ENCODE peak calls at places on chromosomes 3 and 15, in seven cellular contexts. I is endothelial cell, J is thoracic aorta, B is A549, W is tibial artery, A is progenitor cell of endocrine pancreas, O is neural progenitor cell. N is an unnamed sample.

GRCh38 chr3:126969586-126969985 is 13.3 kb upstream of the PLXNA1 start:
- DNase-seq in B (no peak), J (no peak), W (no peak), I (no peak), O (no peak), A (no peak), N (no peak)

GRCh38 chr3:124627501-124627908 is 102.7 kb upstream of the UMPS start:
- DNase-seq in I (no peak), B (no peak), W (no peak), O (no peak), J (no peak), A (no peak), N (no peak)

GRCh38 chr15:69129026-69129385 is 31.4 kb upstream of the GLCE start:
- DNase-seq in O (no peak), A (no peak), J (no peak), B (no peak), I (no peak), W (no peak), N (no peak)

GRCh38 chr3:124243253-124243859 is 251.4 kb upstream of the ROPN1 start:
- DNase-seq in O (no peak), I (no peak), W (no peak), J (no peak), B (no peak), A (no peak), N (no peak)

GRCh38 chr3:173618148-173618547 is 220.6 kb downstream of the NLGN1 start:
- DNase-seq in I (no peak), W (no peak), B (no peak), O (no peak), A (no peak), J (no peak), N (no peak)

GRCh38 chr3:8538904-8539303 is 37.3 kb downstream of the LMCD1 start:
- DNase-seq in W (no peak), J (no peak), O (no peak), B (no peak), I (no peak), A (no peak), N (no peak)

GRCh38 chr3:98402507-98402906 is 12.0 kb downstream of the OR5K3 start:
- DNase-seq in B (no peak), I (no peak), A (no peak), O (no peak), J (no peak), W (no peak), N (no peak)

GRCh38 chr15:90037961-90038633 is 37.0 kb downstream of the ZNF710 start:
- DNase-seq in W (no peak), J (no peak), A (no peak), O (no peak), B (no peak), I (no peak), N (no peak)

GRCh38 chr15:29970402-29970695 is 112.4 kb upstream of the GOLGA8J start:
- DNase-seq in I (no peak), A (no peak), J (no peak), B (peak), W (no peak), O (no peak), N (no peak)

GRCh38 chr3:88947013-88947412 is 160.4 kb upstream of the EPHA3 start:
- DNase-seq in W (no peak), A (no peak), J (no peak), O (peak), B (no peak), I (no peak), N (no peak)

GRCh38 chr15:67094001-67094826 is 28.8 kb downstream of the SMAD3 start:
- DNase-seq in O (no peak), W (no peak), B (no peak), J (no peak), I (no peak), A (no peak), N (no peak)

GRCh38 chr3:15553749-15554148 is 32.2 kb upstream of the COLQ start:
- DNase-seq in J (no peak), A (no peak), I (no peak), B (no peak), W (no peak), O (no peak), N (no peak)

GRCh38 chr3:52095990-52096775 is 39.8 kb upstream of the DUSP7 start:
- DNase-seq in A (no peak), W (no peak), O (no peak), B (no peak), J (no peak), I (no peak), N (no peak)

GRCh38 chr3:83514130-83514914 is 1444.5 kb upstream of the CADM2 start:
- DNase-seq in O (no peak), J (no peak), W (no peak), I (no peak), B (no peak), A (no peak), N (no peak)

GRCh38 chr3:12993022-12993622 is 80.1 kb downstream of the IQSEC1 start:
- DNase-seq in O (peak), I (no peak), W (no peak), A (peak), J (no peak), B (peak), N (peak)

GRCh38 chr3:57060089-57060829 is at the start of gene SPATA12:
- DNase-seq in W (peak), J (peak), B (peak), I (peak), A (peak), O (peak), N (no peak)

GRCh38 chr15:82808634-82809041 is 790 bp upstream of the WHAMM start:
- DNase-seq in W (no peak), I (no peak), B (no peak), O (no peak), J (no peak), A (no peak), N (no peak)

GRCh38 chr15:74917676-74918075 is 11.0 kb upstream of the FAM219B start:
- DNase-seq in A (no peak), I (no peak), B (no peak), W (no peak), J (no peak), O (no peak), N (no peak)

GRCh38 chr15:44325568-44325967 is 37.0 kb downstream of the GOLM2 start:
- DNase-seq in B (no peak), W (no peak), A (no peak), I (no peak), O (peak), J (no peak), N (no peak)

GRCh38 chr3:184155644-184156521 is 706 bp downstream of the DVL3 start:
- DNase-seq in A (no peak), W (no peak), O (peak), I (no peak), B (no peak), J (no peak), N (peak)

GRCh38 chr15:99504823-99505551 is 60.8 kb upstream of the MEF2A start:
- DNase-seq in B (no peak), A (no peak), O (no peak), J (no peak), W (no peak), I (no peak), N (no peak)

GRCh38 chr3:58999134-58999778 is 50.6 kb downstream of the CFAP20DC start:
- DNase-seq in B (no peak), I (no peak), A (no peak), W (no peak), O (no peak), J (no peak), N (no peak)

GRCh38 chr15:32709295-32710033 is 8.3 kb upstream of the GREM1 start:
- DNase-seq in B (no peak), I (no peak), W (no peak), J (no peak), O (no peak), A (no peak), N (no peak)

GRCh38 chr3:6860149-6860548 is 766 bp upstream of the GRM7 start:
- DNase-seq in A (no peak), I (no peak), W (no peak), O (peak), B (no peak), J (no peak), N (no peak)

GRCh38 chr3:73766599-73767378 is 142.0 kb upstream of the PDZRN3 start:
- DNase-seq in I (no peak), O (peak), J (no peak), A (no peak), B (no peak), W (peak), N (no peak)

GRCh38 chr3:192091831-192092230 is 630.9 kb downstream of the PYDC2 start:
- DNase-seq in B (no peak), I (no peak), O (no peak), W (no peak), A (no peak), J (no peak), N (no peak)

GRCh38 chr15:74995779-74996765 is 709 bp downstream of the SCAMP5 start:
- DNase-seq in I (peak), J (no peak), W (no peak), B (no peak), O (peak), A (peak), N (peak)

GRCh38 chr15:74202461-74203401 is at the start of gene STRA6:
- DNase-seq in I (peak), W (no peak), J (no peak), O (peak), A (peak), B (peak), N (peak)

GRCh38 chr15:31091531-31091930 is 10.0 kb downstream of the TRPM1 start:
- DNase-seq in W (no peak), I (no peak), B (no peak), O (no peak), J (no peak), A (no peak), N (no peak)

GRCh38 chr3:158509891-158510290 is 61.1 kb upstream of the MLF1 start:
- DNase-seq in O (no peak), W (no peak), B (no peak), J (no peak), A (no peak), I (no peak), N (no peak)

GRCh38 chr3:186214670-186215069 is 105.8 kb upstream of the ETV5 start:
- DNase-seq in B (no peak), A (no peak), J (no peak), W (no peak), O (no peak), I (no peak), N (no peak)

GRCh38 chr3:8768364-8769087 is 887 bp downstream of the OXTR start:
- DNase-seq in B (no peak), I (no peak), W (no peak), O (no peak), A (no peak), J (no peak), N (no peak)

DNA sequence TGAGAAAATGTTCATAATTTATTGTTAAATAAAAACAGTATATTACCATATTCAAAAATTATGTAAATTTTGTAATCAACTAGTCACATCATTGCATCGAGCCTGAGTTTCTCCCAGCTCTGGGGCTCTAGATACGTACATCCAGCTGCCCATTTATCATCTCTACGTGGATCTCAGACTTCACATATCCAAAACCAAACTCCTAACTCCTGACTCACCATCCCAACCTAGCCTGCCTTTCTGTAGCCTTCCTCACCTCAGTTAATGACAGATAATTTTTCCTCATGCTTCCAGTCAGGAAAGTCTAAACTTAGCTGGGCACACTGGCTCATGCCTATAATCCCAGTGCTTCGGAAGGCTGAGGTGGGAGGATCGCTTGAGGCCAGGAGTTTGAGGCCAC is 194.8 kb downstream of the SSR3 start:
- DNase-seq in I (no peak), A (no peak), W (no peak), J (no peak), O (no peak), B (no peak), N (no peak)
- TF ChIP-seq CTCF in I (no peak), A (no peak), W (no peak), J (no peak), O (no peak), B (no peak), N (no peak)

GRCh38 chr3:169041677-169042171 is 621.8 kb downstream of the MECOM start:
- DNase-seq in I (no peak), W (no peak), A (no peak), J (no peak), B (peak), O (peak), N (no peak)
- TF ChIP-seq CTCF in I (peak), W (peak), A (peak), J (peak), B (peak), O (peak), N (peak)

GRCh38 chr3:123072152-123072551 is 5.3 kb downstream of the PDIA5 start:
- DNase-seq in I (no peak), O (no peak), J (no peak), A (no peak), W (peak), B (no peak), N (no peak)

GRCh38 chr3:123070471-123070870 is 3.6 kb downstream of the PDIA5 start:
- DNase-seq in I (no peak), A (no peak), O (no peak), W (no peak), J (no peak), B (no peak), N (no peak)

GRCh38 chr3:123072564-123072963 is 5.7 kb downstream of the PDIA5 start:
- DNase-seq in I (no peak), O (no peak), B (no peak), W (no peak), A (no peak), J (no peak), N (no peak)

GRCh38 chr3:123071581-123071980 is 4.8 kb downstream of the PDIA5 start:
- DNase-seq in W (no peak), I (no peak), A (no peak), O (no peak), J (no peak), B (no peak), N (no peak)

GRCh38 chr3:123071146-123071545 is 4.3 kb downstream of the PDIA5 start:
- DNase-seq in J (no peak), B (peak), O (peak), W (no peak), I (no peak), A (no peak), N (no peak)
- TF ChIP-seq CTCF in J (peak), B (no peak), O (peak), W (no peak), I (no peak), A (peak), N (no peak)

DNA sequence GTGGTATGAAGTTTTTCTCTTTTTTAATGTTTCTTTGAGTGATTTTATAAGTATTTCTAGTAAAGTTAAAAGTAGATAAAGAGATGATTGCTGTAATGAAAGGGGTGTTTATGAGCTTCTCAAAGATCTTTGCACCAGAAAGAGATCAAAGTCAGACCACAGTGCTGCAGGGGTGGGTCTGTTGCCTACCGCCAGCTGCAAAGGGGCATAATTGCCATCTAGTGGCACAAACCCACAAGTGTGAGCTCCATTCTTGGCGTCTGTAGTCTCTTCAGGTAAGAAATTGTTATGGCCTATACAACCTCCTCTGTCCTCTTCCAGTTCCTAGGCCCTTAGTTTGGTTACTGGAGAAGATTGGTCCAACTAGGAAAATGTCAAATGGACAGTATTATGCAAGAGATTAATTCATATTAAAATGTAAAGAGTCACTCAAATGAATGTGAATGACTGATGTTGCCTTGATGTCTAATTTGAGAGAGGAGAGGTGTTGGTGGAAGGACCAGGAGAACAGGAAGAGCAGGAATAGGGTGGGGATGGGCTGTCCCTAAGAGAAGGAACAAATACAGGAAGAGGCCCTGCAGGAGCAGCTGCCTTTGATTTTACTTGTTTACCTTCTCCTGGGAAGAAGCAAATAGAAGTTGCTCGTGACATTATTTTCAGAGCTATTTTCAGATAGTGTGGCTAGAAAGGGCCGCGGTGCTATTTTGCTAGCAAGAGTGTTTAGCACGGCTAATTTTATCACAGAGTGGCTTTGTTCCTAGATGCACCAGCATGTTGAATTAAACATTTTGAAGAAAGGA is 53.0 kb upstream of the GSK3B start:
- DNase-seq in W (no peak), I (no peak), J (no peak), B (no peak), A (no peak), O (peak), N (no peak)
- TF ChIP-seq CTCF in W (no peak), I (no peak), J (no peak), B (no peak), A (peak), O (peak), N (no peak)

GRCh38 chr15:47374222-47374621 is 343.1 kb upstream of the SEMA6D start:
- DNase-seq in J (no peak), A (no peak), O (no peak), I (peak), W (no peak), B (no peak), N (no peak)
- TF ChIP-seq CTCF in J (no peak), A (peak), O (no peak), I (no peak), W (no peak), B (no peak), N (no peak)

DNA sequence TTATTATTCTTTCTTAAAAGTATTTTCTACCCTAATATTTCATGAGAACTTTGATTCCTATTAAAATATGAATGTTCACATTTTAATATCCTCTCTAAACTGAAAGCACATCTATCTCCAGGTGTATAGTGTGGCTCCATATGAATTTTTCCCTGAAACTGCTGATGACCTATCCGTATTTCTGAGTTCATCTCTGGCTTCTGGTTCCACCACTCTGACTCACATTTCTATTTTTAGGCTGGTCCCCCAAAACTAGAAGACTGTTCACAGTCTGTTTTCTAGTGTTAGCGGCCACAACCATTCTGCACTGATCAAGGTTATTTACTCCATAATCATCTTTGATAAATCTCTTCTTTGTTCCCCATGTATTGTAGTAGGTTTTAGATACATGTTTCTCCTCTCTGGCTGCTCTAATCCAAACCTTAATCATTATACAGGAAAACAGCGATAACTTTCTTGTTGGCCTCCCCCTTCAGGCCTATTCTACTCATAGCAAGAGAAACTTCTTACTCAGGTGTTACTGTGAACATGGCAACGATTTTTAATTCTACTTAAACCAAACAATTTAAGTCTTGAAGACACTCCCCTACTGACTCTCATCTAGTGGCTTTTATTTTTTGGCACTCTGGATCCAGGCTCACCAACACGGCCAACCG is 12.8 kb downstream of the ADPGK start:
- DNase-seq in A (no peak), J (no peak), I (no peak), O (no peak), W (no peak), B (peak), N (no peak)
- TF ChIP-seq CTCF in A (peak), J (no peak), I (peak), O (peak), W (no peak), B (no peak), N (no peak)

GRCh38 chr3:189947068-189947467 is 173.6 kb downstream of the P3H2 start:
- DNase-seq in A (no peak), I (no peak), B (no peak), W (no peak), O (no peak), J (no peak), N (no peak)

GRCh38 chr3:189949580-189949979 is 171.1 kb downstream of the P3H2 start:
- DNase-seq in I (no peak), W (no peak), J (no peak), B (no peak), O (no peak), A (no peak), N (no peak)

GRCh38 chr3:189950258-189950657 is 170.4 kb downstream of the P3H2 start:
- DNase-seq in J (no peak), O (peak), B (no peak), I (no peak), A (no peak), W (no peak), N (no peak)

GRCh38 chr3:189947948-189948723 is 172.6 kb downstream of the P3H2 start:
- DNase-seq in A (no peak), B (no peak), I (peak), W (no peak), J (no peak), O (peak), N (no peak)

GRCh38 chr3:189948724-189949045 is 172.0 kb downstream of the P3H2 start:
- DNase-seq in A (no peak), O (no peak), J (no peak), W (no peak), B (no peak), I (no peak), N (no peak)
- TF ChIP-seq CTCF in A (no peak), O (no peak), J (no peak), W (no peak), B (peak), I (peak), N (no peak)

DNA sequence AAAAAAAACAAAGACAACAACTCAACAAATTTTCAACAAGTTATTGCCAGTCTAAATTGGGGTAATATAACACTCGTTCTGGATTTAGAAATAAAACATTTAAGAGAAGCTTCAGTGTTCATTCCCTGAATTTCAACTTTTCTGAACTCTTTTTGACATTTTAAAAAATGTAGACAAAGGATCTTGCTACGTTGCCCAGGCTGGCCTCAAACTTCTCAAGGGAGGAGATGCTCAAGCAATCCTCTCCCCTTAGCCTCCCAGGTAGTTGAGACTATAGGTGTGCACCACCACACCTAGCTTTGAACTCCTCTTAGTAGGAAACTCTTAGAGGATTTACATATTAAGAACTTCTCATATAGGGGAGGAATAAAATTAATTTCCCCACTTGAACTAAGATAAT is 91.9 kb downstream of the AKAP13 start:
- DNase-seq in I (no peak), A (no peak), J (no peak), W (no peak), B (no peak), O (no peak), N (no peak)
- TF ChIP-seq CTCF in I (no peak), A (no peak), J (no peak), W (no peak), B (no peak), O (no peak), N (no peak)

GRCh38 chr15:59917504-59918157 is 86.5 kb upstream of the FOXB1 start:
- DNase-seq in O (peak), W (no peak), I (peak), J (no peak), A (peak), B (peak), N (peak)
- TF ChIP-seq CTCF in O (peak), W (no peak), I (peak), J (no peak), A (peak), B (peak), N (peak)

N was measured in nephron progenitor cell.